ENCODE peak calls at places on chromosomes 16 and 17, in six cellular contexts. One of them, this sample, is unnamed.

GRCh38 chr17:746181-746580 is 5.9 kb downstream of the GEMIN4 start:
- DNase-seq in fibroblast of pulmonary artery: no peak
- DNase-seq in stimulated activated CD8-positive, alpha-beta memory T cell treated with anti-CD3 and anti-CD28 coated beads, Interleukin-12 subunit alpha, Interleukin-12 subunit beta, amount 100 ng/mL, for 4 hours: no peak
- DNase-seq in posterior vena cava: peak
- DNase-seq in neural crest cell: no peak
- DNase-seq in psoas muscle: no peak
- DNase-seq in this sample: no peak

GRCh38 chr16:79089735-79090284 is 510.7 kb downstream of the MAF start:
- DNase-seq in psoas muscle: no peak
- DNase-seq in fibroblast of pulmonary artery: no peak
- DNase-seq in neural crest cell: no peak
- DNase-seq in posterior vena cava: no peak
- DNase-seq in stimulated activated CD8-positive, alpha-beta memory T cell treated with anti-CD3 and anti-CD28 coated beads, Interleukin-12 subunit alpha, Interleukin-12 subunit beta, amount 100 ng/mL, for 4 hours: peak
- DNase-seq in this sample: no peak

GRCh38 chr17:57652811-57653210 is 92.3 kb downstream of the CCDC182 start:
- DNase-seq in posterior vena cava: no peak
- DNase-seq in psoas muscle: no peak
- DNase-seq in fibroblast of pulmonary artery: no peak
- DNase-seq in stimulated activated CD8-positive, alpha-beta memory T cell treated with anti-CD3 and anti-CD28 coated beads, Interleukin-12 subunit alpha, Interleukin-12 subunit beta, amount 100 ng/mL, for 4 hours: no peak
- DNase-seq in neural crest cell: no peak
- DNase-seq in this sample: no peak

GRCh38 chr16:67399749-67400704 is 6.7 kb upstream of the TPPP3 start:
- DNase-seq in fibroblast of pulmonary artery: no peak
- DNase-seq in stimulated activated CD8-positive, alpha-beta memory T cell treated with anti-CD3 and anti-CD28 coated beads, Interleukin-12 subunit alpha, Interleukin-12 subunit beta, amount 100 ng/mL, for 4 hours: no peak
- DNase-seq in psoas muscle: peak
- DNase-seq in posterior vena cava: peak
- DNase-seq in neural crest cell: no peak
- DNase-seq in this sample: no peak

GRCh38 chr16:74909665-74910064 is 75.3 kb downstream of the WDR59 start:
- DNase-seq in fibroblast of pulmonary artery: no peak
- DNase-seq in neural crest cell: no peak
- DNase-seq in stimulated activated CD8-positive, alpha-beta memory T cell treated with anti-CD3 and anti-CD28 coated beads, Interleukin-12 subunit alpha, Interleukin-12 subunit beta, amount 100 ng/mL, for 4 hours: no peak
- DNase-seq in psoas muscle: no peak
- DNase-seq in posterior vena cava: no peak
- DNase-seq in this sample: no peak

GRCh38 chr17:38798614-38799500 is 499 bp downstream of the PIP4K2B start:
- DNase-seq in fibroblast of pulmonary artery: peak
- DNase-seq in posterior vena cava: peak
- DNase-seq in psoas muscle: no peak
- DNase-seq in stimulated activated CD8-positive, alpha-beta memory T cell treated with anti-CD3 and anti-CD28 coated beads, Interleukin-12 subunit alpha, Interleukin-12 subunit beta, amount 100 ng/mL, for 4 hours: no peak
- DNase-seq in neural crest cell: peak
- DNase-seq in this sample: peak

GRCh38 chr17:31291820-31292219 is 5.2 kb downstream of the OMG start:
- DNase-seq in neural crest cell: no peak
- DNase-seq in posterior vena cava: no peak
- DNase-seq in stimulated activated CD8-positive, alpha-beta memory T cell treated with anti-CD3 and anti-CD28 coated beads, Interleukin-12 subunit alpha, Interleukin-12 subunit beta, amount 100 ng/mL, for 4 hours: no peak
- DNase-seq in fibroblast of pulmonary artery: peak
- DNase-seq in psoas muscle: no peak
- DNase-seq in this sample: no peak

GRCh38 chr17:50218071-50218759 is 16.8 kb upstream of the COL1A1 start:
- DNase-seq in neural crest cell: no peak
- DNase-seq in posterior vena cava: no peak
- DNase-seq in psoas muscle: no peak
- DNase-seq in fibroblast of pulmonary artery: peak
- DNase-seq in stimulated activated CD8-positive, alpha-beta memory T cell treated with anti-CD3 and anti-CD28 coated beads, Interleukin-12 subunit alpha, Interleukin-12 subunit beta, amount 100 ng/mL, for 4 hours: no peak
- DNase-seq in this sample: no peak

GRCh38 chr17:40552806-40553693 is 12.2 kb downstream of the CCR7 start:
- DNase-seq in psoas muscle: peak
- DNase-seq in posterior vena cava: no peak
- DNase-seq in neural crest cell: no peak
- DNase-seq in fibroblast of pulmonary artery: no peak
- DNase-seq in stimulated activated CD8-positive, alpha-beta memory T cell treated with anti-CD3 and anti-CD28 coated beads, Interleukin-12 subunit alpha, Interleukin-12 subunit beta, amount 100 ng/mL, for 4 hours: no peak
- DNase-seq in this sample: no peak

GRCh38 chr16:1045363-1046270 is 26.9 kb upstream of the SSTR5 start:
- DNase-seq in psoas muscle: no peak
- DNase-seq in stimulated activated CD8-positive, alpha-beta memory T cell treated with anti-CD3 and anti-CD28 coated beads, Interleukin-12 subunit alpha, Interleukin-12 subunit beta, amount 100 ng/mL, for 4 hours: no peak
- DNase-seq in posterior vena cava: no peak
- DNase-seq in fibroblast of pulmonary artery: no peak
- DNase-seq in neural crest cell: no peak
- DNase-seq in this sample: no peak

GRCh38 chr16:81442909-81443687 is 1.5 kb upstream of the CMIP start:
- DNase-seq in stimulated activated CD8-positive, alpha-beta memory T cell treated with anti-CD3 and anti-CD28 coated beads, Interleukin-12 subunit alpha, Interleukin-12 subunit beta, amount 100 ng/mL, for 4 hours: no peak
- DNase-seq in psoas muscle: no peak
- DNase-seq in fibroblast of pulmonary artery: no peak
- DNase-seq in neural crest cell: no peak
- DNase-seq in posterior vena cava: no peak
- DNase-seq in this sample: no peak

GRCh38 chr17:64073771-64074703 is 53.6 kb upstream of the ICAM2 start:
- DNase-seq in psoas muscle: no peak
- DNase-seq in posterior vena cava: no peak
- DNase-seq in fibroblast of pulmonary artery: no peak
- DNase-seq in stimulated activated CD8-positive, alpha-beta memory T cell treated with anti-CD3 and anti-CD28 coated beads, Interleukin-12 subunit alpha, Interleukin-12 subunit beta, amount 100 ng/mL, for 4 hours: no peak
- DNase-seq in neural crest cell: no peak
- DNase-seq in this sample: no peak